ENCODE peak calls at places on chromosomes 2 and 18, in nine cellular contexts. D is hippocampal formation; P is activated CD8-positive, alpha-beta T cell treated with anti-CD3 and anti-CD28 coated beads for 36 hours; R is foreskin fibroblast; G is head of caudate nucleus; I is aorta; Y is WTC11; C is tibial artery; M is stimulated activated CD4-positive, alpha-beta T cell treated with anti-CD3 and anti-CD28 coated beads, Interleukin-12 subunit alpha, Interleukin-12 subunit beta, amount 100 ng/mL, for 24 hours. U is an unnamed sample.

GRCh38 chr2:48600204-48600813 is 17.3 kb upstream of the GTF2A1L start:
- DNase-seq in D (no peak), P (no peak), R (peak; percentile 73), G (peak; percentile 19), I (no peak), Y (no peak), C (no peak), M (no peak), U (peak; percentile 28)

GRCh38 chr2:224284134-224284946 is 117.6 kb downstream of the FAM124B start:
- DNase-seq in D (no peak), P (peak; percentile 17), R (peak; percentile 61), G (peak; percentile 10), I (no peak), Y (peak; percentile 23), C (no peak), M (no peak), U (peak; percentile 13)

GRCh38 chr2:50772607-50773006 is 259.3 kb downstream of the NRXN1 start:
- DNase-seq in D (no peak), P (no peak), R (no peak), G (no peak), I (no peak), Y (no peak), C (no peak), M (no peak), U (no peak)

GRCh38 chr2:162994718-162995117 is 156.2 kb upstream of the KCNH7 start:
- DNase-seq in D (no peak), P (no peak), R (no peak), G (no peak), I (no peak), Y (no peak), C (no peak), M (no peak), U (no peak)

GRCh38 chr2:135792401-135793152 is 44.4 kb downstream of the LCT start:
- DNase-seq in D (no peak), P (peak; percentile 71), R (no peak), G (no peak), I (no peak), Y (no peak), C (no peak), M (no peak), U (no peak)

GRCh38 chr2:126907671-126908070 is 9.0 kb downstream of the TEX51 start:
- DNase-seq in D (no peak), P (no peak), R (no peak), G (no peak), I (no peak), Y (no peak), C (no peak), M (no peak), U (no peak)

GRCh38 chr18:8752329-8752728 is 47.0 kb downstream of the MTCL1 start:
- DNase-seq in D (no peak), P (no peak), R (peak; percentile 73), G (no peak), I (no peak), Y (no peak), C (no peak), M (no peak), U (no peak)

GRCh38 chr18:76412010-76412817 is 82.8 kb downstream of the ZNF516 start:
- DNase-seq in D (no peak), P (no peak), R (peak; percentile 66), G (no peak), I (no peak), Y (no peak), C (no peak), M (no peak), U (no peak)

GRCh38 chr2:20438334-20439192 is 8.3 kb upstream of the RHOB start:
- DNase-seq in D (no peak), P (no peak), R (peak; percentile 91), G (no peak), I (no peak), Y (no peak), C (peak; percentile 84), M (no peak), U (no peak)

GRCh38 chr18:23249348-23249747 is 114.1 kb downstream of the CABLES1 start:
- DNase-seq in D (no peak), P (no peak), R (no peak), G (no peak), I (no peak), Y (no peak), C (no peak), M (no peak), U (no peak)

GRCh38 chr2:218807626-218808025 is 24.0 kb downstream of the PRKAG3 start:
- DNase-seq in D (no peak), P (no peak), R (no peak), G (no peak), I (no peak), Y (no peak), C (no peak), M (no peak), U (no peak)

GRCh38 chr2:171334171-171334570 is 99.6 kb downstream of the METTL8 start:
- DNase-seq in D (no peak), P (no peak), R (no peak), G (no peak), I (no peak), Y (no peak), C (no peak), M (no peak), U (no peak)

GRCh38 chr2:152038451-152038958 is 60.3 kb downstream of the CACNB4 start:
- DNase-seq in D (no peak), P (no peak), R (peak; percentile 11), G (peak; percentile 17), I (no peak), Y (no peak), C (peak; percentile 48), M (no peak), U (no peak)

GRCh38 chr2:5666798-5667197 is 25.4 kb upstream of the SOX11 start:
- DNase-seq in D (no peak), P (no peak), R (no peak), G (no peak), I (no peak), Y (no peak), C (no peak), M (no peak), U (no peak)

GRCh38 chr2:71074893-71075292 is 6.4 kb downstream of the NAGK start:
- DNase-seq in D (no peak), P (no peak), R (no peak), G (no peak), I (no peak), Y (no peak), C (no peak), M (no peak), U (no peak)

GRCh38 chr2:233823731-233824121 is 30.6 kb downstream of the HJURP start:
- DNase-seq in D (no peak), P (no peak), R (no peak), G (no peak), I (peak; percentile 35), Y (no peak), C (peak; percentile 7), M (no peak), U (no peak)

GRCh38 chr2:25401307-25402021 is 59.7 kb upstream of the DNMT3A start:
- DNase-seq in D (no peak), P (no peak), R (no peak), G (no peak), I (no peak), Y (no peak), C (no peak), M (no peak), U (no peak)

GRCh38 chr2:75276093-75277055 is 77.1 kb upstream of the TACR1 start:
- DNase-seq in D (no peak), P (no peak), R (peak; percentile 71), G (no peak), I (no peak), Y (no peak), C (no peak), M (no peak), U (peak; percentile 13)

GRCh38 chr2:196475621-196476020 is 163.9 kb upstream of the CCDC150 start:
- DNase-seq in D (no peak), P (no peak), R (no peak), G (no peak), I (no peak), Y (no peak), C (no peak), M (no peak), U (no peak)

GRCh38 chr2:30631051-30631671 is 176.1 kb downstream of the CAPN13 start:
- DNase-seq in D (no peak), P (peak; percentile 24), R (no peak), G (no peak), I (no peak), Y (no peak), C (no peak), M (no peak), U (no peak)

GRCh38 chr2:122528958-122529670 is 773.7 kb downstream of the TSN start:
- DNase-seq in D (no peak), P (no peak), R (no peak), G (no peak), I (no peak), Y (no peak), C (no peak), M (no peak), U (no peak)

GRCh38 chr2:85743304-85743978 is 10.3 kb upstream of the ATOH8 start:
- DNase-seq in D (no peak), P (peak; percentile 11), R (no peak), G (peak; percentile 45), I (no peak), Y (no peak), C (no peak), M (no peak), U (no peak)

GRCh38 chr2:202215179-202215578 is 23.2 kb downstream of the SUMO1 start:
- DNase-seq in D (no peak), P (no peak), R (no peak), G (no peak), I (no peak), Y (no peak), C (no peak), M (no peak), U (no peak)

GRCh38 chr18:24003903-24004640 is 10.5 kb upstream of the TTC39C start:
- DNase-seq in D (no peak), P (no peak), R (no peak), G (no peak), I (no peak), Y (no peak), C (no peak), M (no peak), U (no peak)

GRCh38 chr2:180983468-180984388 is 3.3 kb downstream of the UBE2E3 start:
- DNase-seq in D (peak; percentile 34), P (peak; percentile 20), R (peak; percentile 74), G (peak; percentile 62), I (no peak), Y (no peak), C (no peak), M (no peak), U (no peak)

GRCh38 chr2:51650769-51651168 is 618.8 kb upstream of the NRXN1 start:
- DNase-seq in D (no peak), P (no peak), R (no peak), G (no peak), I (no peak), Y (no peak), C (no peak), M (no peak), U (no peak)